ENCODE peak calls at places on chromosomes 12 and 14, in eight cellular contexts. T is tibial artery; A is NCI-H1105 treated with DMSO at 0.1 percent for 48 hours; Q is NCI-H1417; V is GM19239; H is stimulated activated CD8-positive, alpha-beta memory T cell treated with anti-CD3 and anti-CD28 coated beads, Interleukin-7, amount 100 ng/mL, for 4 hours; O is stimulated activated CD4-positive, alpha-beta T cell treated with anti-CD3 and anti-CD28 coated beads, Interleukin-12 subunit alpha, Interleukin-12 subunit beta, amount 100 ng/mL, for 4 hours; K is activated effector memory CD4-positive, alpha-beta T cell treated with anti-CD3 and anti-CD28 coated beads, Interleukin-2, amount 50 U/mL, for 16 hours. I is an unnamed sample.

GRCh38 chr14:81452341-81452740 is 52.2 kb upstream of the STON2 start:
- DNase-seq in T (no peak), A (no peak), Q (no peak), V (no peak), H (no peak), O (no peak), K (no peak), I (no peak)

GRCh38 chr12:82326905-82327503 is 31.2 kb downstream of the CCDC59 start:
- DNase-seq in T (no peak), A (peak; percentile 45), Q (peak; percentile 23), V (no peak), H (no peak), O (no peak), K (no peak), I (no peak)

GRCh38 chr14:90850487-90850886 is 34.3 kb upstream of the TTC7B start:
- DNase-seq in T (no peak), A (no peak), Q (no peak), V (no peak), H (no peak), O (no peak), K (no peak), I (no peak)

GRCh38 chr14:67881225-67881624 is 61.6 kb downstream of the RAD51B start:
- DNase-seq in T (no peak), A (no peak), Q (no peak), V (peak; percentile 48), H (no peak), O (no peak), K (no peak), I (no peak)

GRCh38 chr12:119159844-119160243 is 18.9 kb upstream of the HSPB8 start:
- DNase-seq in T (no peak), A (no peak), Q (no peak), V (no peak), H (no peak), O (no peak), K (no peak), I (no peak)

GRCh38 chr12:98399532-98399931 is 115.9 kb upstream of the TMPO start:
- DNase-seq in T (no peak), A (no peak), Q (peak; percentile 42), V (no peak), H (peak; percentile 72), O (peak; percentile 53), K (peak; percentile 89), I (no peak)

GRCh38 chr12:40104461-40105264 is 1.2 kb downstream of the SLC2A13 start:
- DNase-seq in T (no peak), A (no peak), Q (peak; percentile 79), V (no peak), H (no peak), O (no peak), K (no peak), I (no peak)

GRCh38 chr12:29220632-29221336 is 71.7 kb downstream of the FAR2 start:
- DNase-seq in T (no peak), A (no peak), Q (no peak), V (no peak), H (no peak), O (no peak), K (no peak), I (no peak)

GRCh38 chr12:27382126-27382795 is 49.6 kb downstream of the BMAL2 start:
- DNase-seq in T (no peak), A (no peak), Q (no peak), V (no peak), H (no peak), O (no peak), K (no peak), I (no peak)

GRCh38 chr14:70354204-70354603 is 5.3 kb downstream of the COX16 start:
- DNase-seq in T (no peak), A (no peak), Q (no peak), V (no peak), H (no peak), O (no peak), K (no peak), I (no peak)

GRCh38 chr12:101619868-101620761 is 25.3 kb downstream of the MYBPC1 start:
- DNase-seq in T (no peak), A (peak; percentile 40), Q (peak; percentile 71), V (no peak), H (no peak), O (no peak), K (no peak), I (no peak)

GRCh38 chr12:108302471-108303311 is 36.4 kb downstream of the CMKLR1 start:
- DNase-seq in T (peak; percentile 95), A (no peak), Q (no peak), V (no peak), H (no peak), O (no peak), K (no peak), I (peak; percentile 96)

GRCh38 chr14:34981743-34982420 is 910 bp upstream of the SRP54 start:
- DNase-seq in T (no peak), A (no peak), Q (peak; percentile 81), V (no peak), H (no peak), O (peak; percentile 32), K (peak; percentile 79), I (no peak)

GRCh38 chr14:99423434-99423833 is 57.2 kb downstream of the SETD3 start:
- DNase-seq in T (no peak), A (no peak), Q (no peak), V (no peak), H (no peak), O (no peak), K (no peak), I (no peak)

GRCh38 chr12:42588981-42589464 is 523 bp downstream of the PRICKLE1 start:
- DNase-seq in T (peak; percentile 67), A (peak; percentile 60), Q (peak; percentile 66), V (peak; percentile 10), H (no peak), O (no peak), K (no peak), I (peak; percentile 81)

GRCh38 chr12:89525002-89525823 is 617 bp upstream of the GALNT4 start:
- DNase-seq in T (peak; percentile 69), A (peak; percentile 43), Q (peak; percentile 81), V (peak; percentile 22), H (peak; percentile 30), O (peak; percentile 38), K (peak; percentile 82), I (peak; percentile 85)

GRCh38 chr12:101777476-101777875 is 38.2 kb upstream of the SYCP3 start:
- DNase-seq in T (no peak), A (no peak), Q (no peak), V (no peak), H (no peak), O (no peak), K (no peak), I (no peak)

GRCh38 chr12:132279184-132279889 is 50.1 kb downstream of the GALNT9 start:
- DNase-seq in T (no peak), A (no peak), Q (no peak), V (no peak), H (no peak), O (no peak), K (no peak), I (no peak)

GRCh38 chr14:104587641-104588040 is 8.1 kb downstream of the C14orf180 start:
- DNase-seq in T (no peak), A (no peak), Q (no peak), V (no peak), H (no peak), O (no peak), K (no peak), I (no peak)

GRCh38 chr12:27305673-27306504 is 26.7 kb upstream of the BMAL2 start:
- DNase-seq in T (no peak), A (peak; percentile 69), Q (no peak), V (no peak), H (no peak), O (no peak), K (no peak), I (no peak)

GRCh38 chr12:41368006-41368405 is 179.9 kb downstream of the PDZRN4 start:
- DNase-seq in T (no peak), A (no peak), Q (no peak), V (no peak), H (no peak), O (no peak), K (no peak), I (no peak)

GRCh38 chr12:52798003-52798670 is 2.2 kb upstream of the KRT3 start:
- DNase-seq in T (no peak), A (no peak), Q (no peak), V (no peak), H (no peak), O (no peak), K (no peak), I (no peak)

GRCh38 chr14:86714153-86714552 is 1184.2 kb downstream of the FLRT2 start:
- DNase-seq in T (no peak), A (no peak), Q (no peak), V (no peak), H (no peak), O (no peak), K (no peak), I (no peak)

GRCh38 chr12:12387521-12387920 is 30.6 kb downstream of the BORCS5 start:
- DNase-seq in T (no peak), A (no peak), Q (no peak), V (no peak), H (no peak), O (no peak), K (no peak), I (no peak)